ENCODE peak calls at places on chromosomes 12 and 14, in five cellular contexts. Y is neuronal stem cell, B is GM04504, Q is tibial artery, W is endothelial cell. E is an unnamed sample.

GRCh38 chr14:61736751-61737150 is 25.5 kb upstream of the SNAPC1 start:
- DNase-seq in Y (no peak), B (no peak), W (no peak), Q (no peak), E (no peak)

GRCh38 chr14:94028450-94028826 is 2.3 kb downstream of the OTUB2 start:
- DNase-seq in Y (no peak), Q (no peak), W (no peak), B (no peak), E (peak; percentile 62)

GRCh38 chr12:94956936-94957464 is 46.5 kb downstream of the NDUFA12 start:
- DNase-seq in B (no peak), Y (no peak), W (no peak), Q (no peak), E (no peak)

GRCh38 chr14:24418492-24418873 is 11.0 kb downstream of the CBLN3 start:
- DNase-seq in Q (no peak), B (no peak), Y (no peak), W (no peak), E (no peak)

GRCh38 chr12:80698266-80698665 is 9.2 kb upstream of the MYF6 start:
- DNase-seq in B (no peak), Q (no peak), Y (no peak), W (no peak), E (no peak)

GRCh38 chr12:113214938-113215400 is 6.3 kb upstream of the TPCN1 start:
- DNase-seq in Q (peak; percentile 91), W (no peak), Y (no peak), B (peak; percentile 98), E (peak; percentile 99)

GRCh38 chr12:72141381-72141780 is 130.8 kb upstream of the TRHDE start:
- DNase-seq in W (no peak), Q (no peak), B (no peak), Y (no peak), E (no peak)

GRCh38 chr12:96195845-96196451 is 1.8 kb downstream of the ELK3 start:
- DNase-seq in W (no peak), Y (no peak), Q (no peak), B (no peak), E (peak; percentile 83)

GRCh38 chr12:72295744-72296143 is 23.6 kb downstream of the TRHDE start:
- DNase-seq in W (no peak), Y (no peak), B (no peak), Q (no peak), E (peak; percentile 86)

GRCh38 chr14:91143862-91144261 is 30.0 kb downstream of the DGLUCY start:
- DNase-seq in W (no peak), Q (peak; percentile 90), Y (no peak), B (no peak), E (no peak)

GRCh38 chr14:97538749-97539388 is 741.7 kb downstream of the VRK1 start:
- DNase-seq in Q (no peak), B (no peak), Y (no peak), W (no peak), E (no peak)

GRCh38 chr12:31000751-31001150 is 72.9 kb upstream of the DDX11 start:
- DNase-seq in W (no peak), Y (no peak), Q (no peak), B (no peak), E (peak; percentile 65)

GRCh38 chr14:104499784-104500496 is 79.6 kb upstream of the C14orf180 start:
- DNase-seq in Y (no peak), Q (peak; percentile 38), B (no peak), W (no peak), E (no peak)

GRCh38 chr14:34981743-34982420 is 910 bp upstream of the SRP54 start:
- DNase-seq in W (peak; percentile 52), Y (no peak), Q (no peak), B (no peak), E (peak; percentile 36)

GRCh38 chr14:70422538-70422937 is 5.6 kb upstream of the SYNJ2BP start:
- DNase-seq in Y (no peak), Q (no peak), B (no peak), W (no peak), E (no peak)

GRCh38 chr14:71119075-71119474 is 211.8 kb downstream of the PCNX1 start:
- DNase-seq in Y (no peak), Q (no peak), B (no peak), W (no peak), E (peak; percentile 42)

GRCh38 chr14:21382886-21383847 is 652 bp downstream of the SUPT16H start:
- DNase-seq in B (peak; percentile 22), Q (peak; percentile 71), W (peak; percentile 42), Y (no peak), E (peak; percentile 54)

GRCh38 chr12:76018111-76018510 is 13.5 kb downstream of the PHLDA1 start:
- DNase-seq in Q (no peak), B (no peak), W (no peak), Y (no peak), E (peak; percentile 47)

GRCh38 chr12:101924647-101925046 is 47.3 kb downstream of the DRAM1 start:
- DNase-seq in Q (no peak), Y (no peak), W (no peak), B (no peak), E (no peak)

GRCh38 chr12:103645202-103645601 is 58.1 kb downstream of the STAB2 start:
- DNase-seq in Y (no peak), W (no peak), B (no peak), Q (no peak), E (peak; percentile 47)

GRCh38 chr14:38089123-38089522 is 118.6 kb upstream of the SSTR1 start:
- DNase-seq in B (no peak), W (no peak), Q (no peak), Y (no peak), E (no peak)

E was measured in astrocyte.